ENCODE peak calls at places on chromosomes 1 and 21, in nine cellular contexts. X is A549; N is upper lobe of right lung; K is heart left ventricle; F is CD8-positive, alpha-beta T cell; O is mesendoderm; J is lung; B is H9; Y is suprapubic skin. I is an unnamed sample. For H3K4me1, the result is how much of the 10 kb centered on the place peaks cover.

GRCh38 chr1:179706339-179706941 is 36.7 kb upstream of the FAM163A start:
- DNase-seq in X (peak), N (no peak), K (peak), F (peak), O (peak), J (peak), B (peak), Y (no peak), I (peak)

GRCh38 chr1:86419277-86419903 is 4.6 kb upstream of the CLCA2 start:
- DNase-seq in X (no peak), N (no peak), K (no peak), F (peak), O (peak), J (peak), B (no peak), Y (no peak), I (peak)

GRCh38 chr1:237677979-237678378 is 212.7 kb downstream of the ZP4 start:
- DNase-seq in X (no peak), N (no peak), K (no peak), F (no peak), O (peak), J (no peak), B (no peak), Y (no peak), I (no peak)

GRCh38 chr1:59058681-59059441 is 238.0 kb upstream of the FGGY start:
- DNase-seq in X (no peak), N (no peak), K (no peak), F (no peak), O (no peak), J (no peak), B (no peak), Y (no peak), I (no peak)

GRCh38 chr1:197284972-197285371 is 16.9 kb downstream of the CRB1 start:
- DNase-seq in X (no peak), N (no peak), K (no peak), F (no peak), O (no peak), J (no peak), B (no peak), Y (no peak), I (no peak)

GRCh38 chr21:41639336-41639735 is 127.5 kb downstream of the RIPK4 start:
- DNase-seq in X (no peak), N (peak), K (no peak), F (no peak), O (no peak), J (no peak), B (no peak), Y (peak), I (no peak)

GRCh38 chr21:14955936-14956520 is 108.8 kb downstream of the NRIP1 start:
- DNase-seq in X (no peak), N (no peak), K (no peak), F (no peak), O (no peak), J (no peak), B (no peak), Y (no peak), I (no peak)

GRCh38 chr1:204623365-204623893 is 62.1 kb downstream of the LRRN2 start:
- DNase-seq in X (peak), N (no peak), K (no peak), F (no peak), O (peak), J (peak), B (no peak), Y (no peak), I (peak)

GRCh38 chr1:203306089-203306969 is 1.0 kb downstream of the BTG2 start:
- DNase-seq in X (peak), N (peak), K (peak), F (peak), O (peak), J (peak), B (no peak), Y (no peak), I (peak)

GRCh38 chr1:215526147-215526845 is 40.8 kb upstream of the KCTD3 start:
- DNase-seq in X (no peak), N (no peak), K (no peak), F (no peak), O (peak), J (no peak), B (no peak), Y (no peak), I (peak)

GRCh38 chr1:191757003-191757402 is 401.3 kb upstream of the RGS18 start:
- DNase-seq in X (no peak), N (no peak), K (no peak), F (no peak), O (peak), J (no peak), B (no peak), Y (no peak), I (peak)

GRCh38 chr1:201409440-201409839 is 10.3 kb upstream of the LAD1 start:
- DNase-seq in X (no peak), N (no peak), K (no peak), F (no peak), O (no peak), J (no peak), B (no peak), Y (no peak), I (no peak)

GRCh38 chr1:238487931-238488330 is 597.2 kb upstream of the ZP4 start:
- DNase-seq in X (no peak), N (no peak), K (no peak), F (no peak), O (no peak), J (no peak), B (no peak), Y (no peak), I (no peak)

GRCh38 chr1:39204441-39205081 is at the start of gene MACF1:
- DNase-seq in X (peak), N (no peak), K (peak), F (peak), O (peak), J (peak), B (peak), Y (peak), I (peak)
- H3K4me1 ChIP-seq in X (under half), N (under half), K (under half), F (under half), O (under half), J (under half), B (under half), Y (under half), I (under half)

DNA sequence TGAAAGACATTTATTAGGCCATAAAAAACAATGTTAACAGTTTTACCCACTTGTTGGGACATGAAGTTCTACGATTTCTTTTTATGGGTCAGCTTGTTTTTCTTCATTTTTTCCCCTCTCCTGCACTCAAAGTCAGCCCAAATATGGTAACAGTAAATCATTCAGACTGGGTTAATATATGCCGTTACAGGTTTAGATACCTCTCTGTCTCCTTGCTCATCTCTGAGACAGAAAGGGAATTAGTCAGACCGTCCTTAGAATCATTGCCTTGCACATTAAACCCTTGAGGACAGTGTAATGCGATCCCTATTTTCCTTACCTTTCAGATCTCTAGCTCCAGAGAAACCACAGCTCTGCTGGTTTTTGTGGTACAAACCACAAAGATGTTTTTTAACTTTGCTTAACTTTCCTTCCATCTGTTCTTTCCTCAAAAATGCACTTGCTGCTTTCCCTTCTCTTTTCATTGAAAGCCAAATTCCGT is 613.3 kb downstream of the PLPP3 start:
- DNase-seq in X (no peak), N (no peak), K (no peak), F (no peak), O (no peak), J (no peak), B (no peak), Y (no peak), I (peak)
- H3K27ac ChIP-seq in X (no peak), N (no peak), K (no peak), F (no peak), O (no peak), J (no peak), B (no peak), Y (no peak), I (no peak)

GRCh38 chr21:28423521-28423920 is 569.2 kb downstream of the LTN1 start:
- DNase-seq in X (no peak), N (no peak), K (no peak), F (no peak), O (no peak), J (no peak), B (no peak), Y (no peak), I (no peak)
- H3K4me1 ChIP-seq in X (under half), N (under half), K (under half), F (under half), O (under half), J (under half), B (under half), Y (under half), I (under half)

GRCh38 chr1:8368956-8369639 is 51.2 kb downstream of the SLC45A1 start:
- DNase-seq in X (no peak), N (no peak), K (peak), F (no peak), O (no peak), J (no peak), B (no peak), Y (no peak), I (no peak)
- H3K27ac ChIP-seq in X (no peak), N (no peak), K (peak), F (no peak), O (no peak), J (peak), B (no peak), Y (no peak), I (no peak)

DNA sequence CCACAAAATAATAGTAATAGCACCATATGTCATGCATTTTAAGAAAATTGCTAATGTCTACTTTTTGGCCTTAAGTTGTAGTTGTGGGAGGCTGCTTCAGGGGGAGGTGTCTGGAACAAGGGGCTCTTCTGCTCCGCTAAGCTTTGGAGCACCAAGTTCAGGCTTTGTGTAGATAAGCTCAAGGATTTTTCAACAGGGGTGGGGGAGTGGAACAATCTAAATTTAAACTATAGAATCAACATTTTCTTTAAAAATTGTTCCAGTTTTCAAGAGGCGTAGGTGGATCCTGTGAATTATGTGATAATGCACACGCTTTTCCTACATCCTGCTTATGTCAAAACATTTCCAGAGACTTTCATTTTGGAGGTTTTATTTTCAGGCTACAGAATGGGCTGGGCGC is 9.8 kb downstream of the ATP1A1 start:
- DNase-seq in X (no peak), N (no peak), K (no peak), F (no peak), O (no peak), J (no peak), B (no peak), Y (no peak), I (no peak)
- H3K4me1 ChIP-seq in X (under half), N (half or more), K (under half), F (half or more), O (under half), J (under half), B (under half), Y (half or more), I (under half)

I was measured in SJCRH30.